ENCODE peak calls at places on chromosomes 12 and 14, in four cellular contexts. M is naive thymus-derived CD8-positive, alpha-beta T cell; U is central memory CD8-positive, alpha-beta T cell; V is glutamatergic neuron. S is an unnamed sample.

GRCh38 chr12:12764824-12765223 is 20.6 kb upstream of the APOLD1 start:
- DNase-seq in M (no peak), U (no peak), V (no peak), S (no peak)

GRCh38 chr12:74111688-74112360 is 425.8 kb upstream of the ATXN7L3B start:
- DNase-seq in M (no peak), U (no peak), V (peak), S (peak)

GRCh38 chr14:74562515-74563232 is 49.4 kb downstream of the LTBP2 start:
- DNase-seq in M (no peak), U (no peak), V (no peak), S (no peak)

GRCh38 chr14:105589161-105589925 is 63.0 kb downstream of the TMEM121 start:
- DNase-seq in M (no peak), U (no peak), V (no peak), S (peak)

GRCh38 chr14:105026033-105026785 is 5.3 kb upstream of the CDCA4 start:
- DNase-seq in M (no peak), U (no peak), V (no peak), S (no peak)

GRCh38 chr12:110349096-110349495 is 54.4 kb downstream of the ANAPC7 start:
- DNase-seq in M (no peak), U (no peak), V (no peak), S (no peak)

GRCh38 chr14:103889313-103890051 is 38.8 kb upstream of the TDRD9 start:
- DNase-seq in M (no peak), U (no peak), V (no peak), S (no peak)

GRCh38 chr12:117847371-117847770 is 121.4 kb downstream of the KSR2 start:
- DNase-seq in M (no peak), U (no peak), V (no peak), S (no peak)

GRCh38 chr14:30771595-30771994 is 102.8 kb upstream of the COCH start:
- DNase-seq in M (no peak), U (no peak), V (no peak), S (no peak)

GRCh38 chr12:101552277-101552676 is 42.5 kb upstream of the MYBPC1 start:
- DNase-seq in M (no peak), U (no peak), V (no peak), S (no peak)

S was measured in ecto neural progenitor cell.